ENCODE peak calls at places on chromosomes 12 and 14, in eight cellular contexts. One of them, this sample, is unnamed.

GRCh38 chr14:30357791-30358190 is 201.2 kb upstream of the G2E3 start:
- DNase-seq in natural killer cell: no peak
- DNase-seq in A549: no peak
- DNase-seq in fibroblast of mammary gland: no peak
- DNase-seq in transverse colon: no peak
- DNase-seq in CD8-positive, alpha-beta T cell: no peak
- DNase-seq in neural progenitor cell: no peak
- DNase-seq in GM23338: no peak
- DNase-seq in this sample: no peak

GRCh38 chr12:107990325-107990724 is 138.8 kb upstream of the WSCD2 start:
- DNase-seq in natural killer cell: no peak
- DNase-seq in A549: peak
- DNase-seq in fibroblast of mammary gland: peak
- DNase-seq in transverse colon: peak
- DNase-seq in CD8-positive, alpha-beta T cell: no peak
- DNase-seq in neural progenitor cell: peak
- DNase-seq in GM23338: peak
- DNase-seq in this sample: no peak

GRCh38 chr12:12398026-12398859 is 41.4 kb downstream of the BORCS5 start:
- DNase-seq in natural killer cell: no peak
- DNase-seq in A549: peak
- DNase-seq in fibroblast of mammary gland: peak
- DNase-seq in transverse colon: peak
- DNase-seq in CD8-positive, alpha-beta T cell: no peak
- DNase-seq in neural progenitor cell: no peak
- DNase-seq in GM23338: no peak
- DNase-seq in this sample: no peak

GRCh38 chr12:50947932-50948331 is 4.4 kb upstream of the HIGD1C start:
- DNase-seq in natural killer cell: no peak
- DNase-seq in A549: no peak
- DNase-seq in fibroblast of mammary gland: no peak
- DNase-seq in transverse colon: no peak
- DNase-seq in CD8-positive, alpha-beta T cell: no peak
- DNase-seq in neural progenitor cell: no peak
- DNase-seq in GM23338: no peak
- DNase-seq in this sample: no peak

GRCh38 chr14:103517172-103517566 is 5.5 kb downstream of the CKB start:
- DNase-seq in natural killer cell: no peak
- DNase-seq in A549: no peak
- DNase-seq in fibroblast of mammary gland: no peak
- DNase-seq in transverse colon: no peak
- DNase-seq in CD8-positive, alpha-beta T cell: no peak
- DNase-seq in neural progenitor cell: no peak
- DNase-seq in GM23338: no peak
- DNase-seq in this sample: no peak

GRCh38 chr12:124809878-124810277 is 53.8 kb downstream of the SCARB1 start:
- DNase-seq in natural killer cell: no peak
- DNase-seq in A549: no peak
- DNase-seq in fibroblast of mammary gland: peak
- DNase-seq in transverse colon: no peak
- DNase-seq in CD8-positive, alpha-beta T cell: no peak
- DNase-seq in neural progenitor cell: no peak
- DNase-seq in GM23338: no peak
- DNase-seq in this sample: no peak

GRCh38 chr14:69105326-69105725 is 47.6 kb downstream of the DCAF5 start:
- DNase-seq in natural killer cell: no peak
- DNase-seq in A549: no peak
- DNase-seq in fibroblast of mammary gland: peak
- DNase-seq in transverse colon: no peak
- DNase-seq in CD8-positive, alpha-beta T cell: no peak
- DNase-seq in neural progenitor cell: no peak
- DNase-seq in GM23338: no peak
- DNase-seq in this sample: no peak

GRCh38 chr12:66693901-66694513 is 15.1 kb upstream of the GRIP1 start:
- DNase-seq in natural killer cell: no peak
- DNase-seq in A549: peak
- DNase-seq in fibroblast of mammary gland: peak
- DNase-seq in transverse colon: no peak
- DNase-seq in CD8-positive, alpha-beta T cell: no peak
- DNase-seq in neural progenitor cell: peak
- DNase-seq in GM23338: peak
- DNase-seq in this sample: no peak

GRCh38 chr12:92863255-92863654 is 65.8 kb downstream of the EEA1 start:
- DNase-seq in natural killer cell: no peak
- DNase-seq in A549: no peak
- DNase-seq in fibroblast of mammary gland: no peak
- DNase-seq in transverse colon: no peak
- DNase-seq in CD8-positive, alpha-beta T cell: no peak
- DNase-seq in neural progenitor cell: no peak
- DNase-seq in GM23338: no peak
- DNase-seq in this sample: no peak

GRCh38 chr12:33488036-33488435 is 48.4 kb upstream of the SYT10 start:
- DNase-seq in natural killer cell: no peak
- DNase-seq in A549: no peak
- DNase-seq in fibroblast of mammary gland: no peak
- DNase-seq in transverse colon: no peak
- DNase-seq in CD8-positive, alpha-beta T cell: no peak
- DNase-seq in neural progenitor cell: no peak
- DNase-seq in GM23338: no peak
- DNase-seq in this sample: no peak

GRCh38 chr12:45268672-45269406 is 52.9 kb downstream of the ANO6 start:
- DNase-seq in natural killer cell: no peak
- DNase-seq in A549: peak
- DNase-seq in fibroblast of mammary gland: peak
- DNase-seq in transverse colon: peak
- DNase-seq in CD8-positive, alpha-beta T cell: no peak
- DNase-seq in neural progenitor cell: peak
- DNase-seq in GM23338: peak
- DNase-seq in this sample: no peak

GRCh38 chr14:55180434-55180833 is 11.0 kb downstream of the DLGAP5 start:
- DNase-seq in natural killer cell: no peak
- DNase-seq in A549: no peak
- DNase-seq in fibroblast of mammary gland: peak
- DNase-seq in transverse colon: no peak
- DNase-seq in CD8-positive, alpha-beta T cell: no peak
- DNase-seq in neural progenitor cell: no peak
- DNase-seq in GM23338: no peak
- DNase-seq in this sample: no peak

GRCh38 chr12:24948452-24948815 is 467 bp downstream of the BCAT1 start:
- DNase-seq in natural killer cell: no peak
- DNase-seq in A549: peak
- DNase-seq in fibroblast of mammary gland: peak
- DNase-seq in transverse colon: no peak
- DNase-seq in CD8-positive, alpha-beta T cell: no peak
- DNase-seq in neural progenitor cell: peak
- DNase-seq in GM23338: peak
- DNase-seq in this sample: no peak

GRCh38 chr14:38079268-38079667 is 128.4 kb upstream of the SSTR1 start:
- DNase-seq in natural killer cell: no peak
- DNase-seq in A549: peak
- DNase-seq in fibroblast of mammary gland: peak
- DNase-seq in transverse colon: no peak
- DNase-seq in CD8-positive, alpha-beta T cell: no peak
- DNase-seq in neural progenitor cell: no peak
- DNase-seq in GM23338: no peak
- DNase-seq in this sample: no peak

GRCh38 chr14:75980856-75981255 is 939 bp downstream of the TGFB3 start:
- DNase-seq in natural killer cell: no peak
- DNase-seq in A549: no peak
- DNase-seq in fibroblast of mammary gland: peak
- DNase-seq in transverse colon: no peak
- DNase-seq in CD8-positive, alpha-beta T cell: no peak
- DNase-seq in neural progenitor cell: no peak
- DNase-seq in GM23338: no peak
- DNase-seq in this sample: no peak

GRCh38 chr14:90758028-90758889 is 58.0 kb downstream of the TTC7B start:
- DNase-seq in natural killer cell: peak
- DNase-seq in A549: peak
- DNase-seq in fibroblast of mammary gland: peak
- DNase-seq in transverse colon: peak
- DNase-seq in CD8-positive, alpha-beta T cell: peak
- DNase-seq in neural progenitor cell: peak
- DNase-seq in GM23338: peak
- DNase-seq in this sample: peak

GRCh38 chr14:90757452-90757851 is 58.8 kb downstream of the TTC7B start:
- DNase-seq in natural killer cell: no peak
- DNase-seq in A549: no peak
- DNase-seq in fibroblast of mammary gland: no peak
- DNase-seq in transverse colon: no peak
- DNase-seq in CD8-positive, alpha-beta T cell: no peak
- DNase-seq in neural progenitor cell: no peak
- DNase-seq in GM23338: no peak
- DNase-seq in this sample: no peak

GRCh38 chr14:90755661-90756304 is 60.4 kb downstream of the TTC7B start:
- DNase-seq in natural killer cell: no peak
- DNase-seq in A549: no peak
- DNase-seq in fibroblast of mammary gland: peak
- DNase-seq in transverse colon: no peak
- DNase-seq in CD8-positive, alpha-beta T cell: no peak
- DNase-seq in neural progenitor cell: no peak
- DNase-seq in GM23338: no peak
- DNase-seq in this sample: no peak

GRCh38 chr14:90758959-90759358 is 57.3 kb downstream of the TTC7B start:
- DNase-seq in natural killer cell: no peak
- DNase-seq in A549: no peak
- DNase-seq in fibroblast of mammary gland: peak
- DNase-seq in transverse colon: peak
- DNase-seq in CD8-positive, alpha-beta T cell: no peak
- DNase-seq in neural progenitor cell: no peak
- DNase-seq in GM23338: no peak
- DNase-seq in this sample: no peak

GRCh38 chr14:90756755-90757345 is 59.4 kb downstream of the TTC7B start:
- DNase-seq in natural killer cell: no peak
- DNase-seq in A549: no peak
- DNase-seq in fibroblast of mammary gland: no peak
- DNase-seq in transverse colon: no peak
- DNase-seq in CD8-positive, alpha-beta T cell: no peak
- DNase-seq in neural progenitor cell: peak
- DNase-seq in GM23338: peak
- DNase-seq in this sample: no peak
- TF ChIP-seq CTCF in natural killer cell: no peak
- TF ChIP-seq CTCF in A549: no peak
- TF ChIP-seq CTCF in fibroblast of mammary gland: no peak
- TF ChIP-seq CTCF in transverse colon: no peak
- TF ChIP-seq CTCF in CD8-positive, alpha-beta T cell: no peak
- TF ChIP-seq CTCF in neural progenitor cell: peak
- TF ChIP-seq CTCF in GM23338: peak
- TF ChIP-seq CTCF in this sample: no peak

GRCh38 chr14:94638330-94638729 is 26.1 kb downstream of the SERPINA3 start:
- DNase-seq in natural killer cell: no peak
- DNase-seq in A549: no peak
- DNase-seq in fibroblast of mammary gland: peak
- DNase-seq in transverse colon: no peak
- DNase-seq in CD8-positive, alpha-beta T cell: no peak
- DNase-seq in neural progenitor cell: no peak
- DNase-seq in GM23338: no peak
- DNase-seq in this sample: no peak

GRCh38 chr14:94638961-94639817 is 27.0 kb downstream of the SERPINA3 start:
- DNase-seq in natural killer cell: no peak
- DNase-seq in A549: no peak
- DNase-seq in fibroblast of mammary gland: no peak
- DNase-seq in transverse colon: no peak
- DNase-seq in CD8-positive, alpha-beta T cell: no peak
- DNase-seq in neural progenitor cell: no peak
- DNase-seq in GM23338: no peak
- DNase-seq in this sample: no peak

GRCh38 chr14:94633116-94633515 is 20.9 kb downstream of the SERPINA3 start:
- DNase-seq in natural killer cell: no peak
- DNase-seq in A549: no peak
- DNase-seq in fibroblast of mammary gland: no peak
- DNase-seq in transverse colon: no peak
- DNase-seq in CD8-positive, alpha-beta T cell: no peak
- DNase-seq in neural progenitor cell: no peak
- DNase-seq in GM23338: no peak
- DNase-seq in this sample: no peak

GRCh38 chr14:94635143-94635542 is 23.0 kb downstream of the SERPINA3 start:
- DNase-seq in natural killer cell: no peak
- DNase-seq in A549: no peak
- DNase-seq in fibroblast of mammary gland: no peak
- DNase-seq in transverse colon: no peak
- DNase-seq in CD8-positive, alpha-beta T cell: no peak
- DNase-seq in neural progenitor cell: no peak
- DNase-seq in GM23338: no peak
- DNase-seq in this sample: no peak

GRCh38 chr14:94636744-94637412 is 24.7 kb downstream of the SERPINA3 start:
- DNase-seq in natural killer cell: no peak
- DNase-seq in A549: no peak
- DNase-seq in fibroblast of mammary gland: peak
- DNase-seq in transverse colon: no peak
- DNase-seq in CD8-positive, alpha-beta T cell: no peak
- DNase-seq in neural progenitor cell: peak
- DNase-seq in GM23338: peak
- DNase-seq in this sample: no peak
- TF ChIP-seq CTCF in natural killer cell: no peak
- TF ChIP-seq CTCF in A549: peak
- TF ChIP-seq CTCF in fibroblast of mammary gland: peak
- TF ChIP-seq CTCF in transverse colon: no peak
- TF ChIP-seq CTCF in CD8-positive, alpha-beta T cell: no peak
- TF ChIP-seq CTCF in neural progenitor cell: peak
- TF ChIP-seq CTCF in GM23338: peak
- TF ChIP-seq CTCF in this sample: no peak

DNA sequence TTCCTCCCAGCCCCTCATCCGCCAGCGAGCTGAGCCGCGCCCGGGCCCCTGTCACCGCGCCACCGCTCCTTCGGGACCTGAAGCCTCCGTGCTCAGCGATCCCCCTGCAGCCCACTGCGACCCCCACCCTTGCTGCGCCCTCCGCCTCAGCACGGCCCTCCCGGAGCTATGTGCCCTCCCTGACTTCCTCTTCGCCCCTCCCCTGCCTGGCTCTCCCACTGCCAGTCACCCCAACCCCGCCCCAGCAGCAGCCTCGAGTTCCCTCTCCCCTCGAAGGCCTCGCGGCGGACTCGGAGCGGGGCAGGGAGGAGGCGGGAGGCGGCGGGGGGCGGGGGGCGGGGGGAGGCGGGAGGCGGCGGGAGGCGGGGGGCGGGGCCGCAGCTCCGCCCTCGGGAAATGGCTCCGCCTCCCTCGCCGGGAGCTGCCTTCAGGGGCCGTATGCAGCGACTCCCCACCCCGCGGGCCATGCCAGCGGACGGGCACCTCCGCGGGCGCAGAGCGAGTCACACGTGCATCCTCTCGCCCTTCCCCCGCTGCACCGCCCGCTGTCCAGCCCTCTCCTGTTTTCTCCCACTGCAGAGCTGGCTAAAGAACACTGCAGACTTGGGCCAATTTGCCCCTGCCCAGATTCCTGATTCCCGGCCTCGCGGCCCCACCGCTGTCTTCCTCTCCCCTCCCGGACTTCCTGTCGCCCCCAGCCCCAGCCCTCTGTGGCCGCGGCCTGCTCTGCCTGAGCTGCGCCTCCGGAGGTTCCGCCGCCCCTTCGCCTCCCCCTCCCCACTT is 29.1 kb upstream of the ADIPOR2 start:
- DNase-seq in natural killer cell: peak
- DNase-seq in A549: peak
- DNase-seq in fibroblast of mammary gland: peak
- DNase-seq in transverse colon: peak
- DNase-seq in CD8-positive, alpha-beta T cell: peak
- DNase-seq in neural progenitor cell: peak
- DNase-seq in GM23338: peak
- DNase-seq in this sample: peak
- TF ChIP-seq CTCF in natural killer cell: no peak
- TF ChIP-seq CTCF in A549: no peak
- TF ChIP-seq CTCF in fibroblast of mammary gland: no peak
- TF ChIP-seq CTCF in transverse colon: no peak
- TF ChIP-seq CTCF in CD8-positive, alpha-beta T cell: no peak
- TF ChIP-seq CTCF in neural progenitor cell: no peak
- TF ChIP-seq CTCF in GM23338: no peak
- TF ChIP-seq CTCF in this sample: no peak

GRCh38 chr12:47773062-47773857 is at the start of gene SLC48A1:
- DNase-seq in natural killer cell: peak
- DNase-seq in A549: peak
- DNase-seq in fibroblast of mammary gland: peak
- DNase-seq in transverse colon: peak
- DNase-seq in CD8-positive, alpha-beta T cell: peak
- DNase-seq in neural progenitor cell: peak
- DNase-seq in GM23338: peak
- DNase-seq in this sample: no peak
- TF ChIP-seq CTCF in natural killer cell: no peak
- TF ChIP-seq CTCF in A549: peak
- TF ChIP-seq CTCF in fibroblast of mammary gland: no peak
- TF ChIP-seq CTCF in transverse colon: peak
- TF ChIP-seq CTCF in CD8-positive, alpha-beta T cell: no peak
- TF ChIP-seq CTCF in neural progenitor cell: peak
- TF ChIP-seq CTCF in GM23338: peak
- TF ChIP-seq CTCF in this sample: peak

This sample was measured in CD14-positive monocyte.